ENCODE peak calls at places on chromosome 11, in five cellular contexts. M, Z, O, X and D are unnamed samples.

GRCh38 chr11:120133216-120134105 is 4.5 kb downstream of the TRIM29 start:
- DNase-seq in M (no peak), Z (no peak), O (no peak), X (no peak), D (no peak)

GRCh38 chr11:111565111-111565720 is 24.7 kb downstream of the LAYN start:
- DNase-seq in M (peak), Z (peak), O (peak), X (peak), D (peak)

GRCh38 chr11:34501500-34501899 is 12.1 kb downstream of the ELF5 start:
- DNase-seq in M (no peak), Z (no peak), O (no peak), X (no peak), D (no peak)

GRCh38 chr11:92978226-92979111 is 9.0 kb downstream of the MTNR1B start:
- DNase-seq in M (no peak), Z (no peak), O (no peak), X (no peak), D (no peak)

GRCh38 chr11:34505874-34506273 is 7.7 kb downstream of the ELF5 start:
- DNase-seq in M (no peak), Z (no peak), O (no peak), X (no peak), D (no peak)

GRCh38 chr11:69958308-69958707 is 119.8 kb upstream of the ANO1 start:
- DNase-seq in M (no peak), Z (no peak), O (no peak), X (no peak), D (no peak)

GRCh38 chr11:11400635-11401232 is 47.7 kb upstream of the CSNK2A3 start:
- DNase-seq in M (no peak), Z (no peak), O (no peak), X (no peak), D (no peak)

GRCh38 chr11:118778898-118779297 is 12.1 kb downstream of the DDX6 start:
- DNase-seq in M (no peak), Z (no peak), O (no peak), X (no peak), D (no peak)

GRCh38 chr11:105741488-105742020 is 131.7 kb downstream of the GRIA4 start:
- DNase-seq in M (no peak), Z (no peak), O (no peak), X (no peak), D (no peak)

GRCh38 chr11:3088806-3089205 is 31.6 kb upstream of the CARS1 start:
- DNase-seq in M (no peak), Z (no peak), O (no peak), X (no peak), D (no peak)

GRCh38 chr11:88175707-88176066 is 444 bp upstream of the RAB38 start:
- DNase-seq in M (no peak), Z (no peak), O (no peak), X (peak), D (no peak)

GRCh38 chr11:69435161-69435990 is 46.1 kb upstream of the LINC01488 start:
- DNase-seq in M (no peak), Z (no peak), O (no peak), X (peak), D (no peak)

GRCh38 chr11:14323118-14323676 is 35.8 kb downstream of the RRAS2 start:
- DNase-seq in M (no peak), Z (no peak), O (no peak), X (no peak), D (no peak)

GRCh38 chr11:19770277-19770676 is 57.6 kb downstream of the NAV2 start:
- DNase-seq in M (no peak), Z (no peak), O (no peak), X (no peak), D (no peak)

GRCh38 chr11:126482586-126483108 is 127.2 kb downstream of the ST3GAL4 start:
- DNase-seq in M (no peak), Z (no peak), O (no peak), X (no peak), D (no peak)

GRCh38 chr11:126480015-126480409 is 124.5 kb downstream of the ST3GAL4 start:
- DNase-seq in M (no peak), Z (no peak), O (no peak), X (no peak), D (no peak)

GRCh38 chr11:126479178-126479930 is 123.9 kb downstream of the ST3GAL4 start:
- DNase-seq in M (no peak), Z (no peak), O (no peak), X (no peak), D (no peak)

GRCh38 chr11:126480410-126481302 is 125.2 kb downstream of the ST3GAL4 start:
- DNase-seq in M (peak), Z (peak), O (peak), X (peak), D (peak)

DNA sequence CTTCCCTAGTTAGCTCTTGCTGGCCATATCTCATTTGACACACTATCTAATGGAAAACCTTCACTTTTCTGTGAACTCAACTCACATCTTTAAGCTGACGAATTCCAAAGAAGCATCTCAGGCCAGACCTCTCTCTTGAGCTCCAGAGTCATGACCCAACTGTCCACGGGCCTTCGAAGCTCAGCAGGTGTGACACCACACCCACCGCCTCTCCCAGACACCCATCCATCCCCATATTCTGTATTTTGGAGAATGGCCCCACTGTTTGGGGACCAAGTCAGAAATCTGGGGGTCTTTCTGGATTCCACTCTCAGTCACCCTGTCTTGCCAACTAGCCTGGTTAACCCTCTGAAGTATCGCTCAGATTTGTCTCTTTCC is 125.8 kb downstream of the ST3GAL4 start:
- DNase-seq in M (no peak), Z (no peak), O (no peak), X (no peak), D (no peak)
- TF ChIP-seq CTCF in M (no peak), Z (no peak), O (no peak), X (no peak), D (no peak)

GRCh38 chr11:61738776-61739175 is 13.7 kb upstream of the MYRF start:
- DNase-seq in M (no peak), Z (no peak), O (no peak), X (no peak), D (no peak)

GRCh38 chr11:61737636-61738386 is 14.6 kb upstream of the MYRF start:
- DNase-seq in M (no peak), Z (no peak), O (no peak), X (no peak), D (no peak)

GRCh38 chr11:61736310-61736709 is 16.1 kb upstream of the MYRF start:
- DNase-seq in M (no peak), Z (no peak), O (no peak), X (no peak), D (no peak)

GRCh38 chr11:61735391-61735790 is 17.0 kb upstream of the MYRF start:
- DNase-seq in M (no peak), Z (no peak), O (no peak), X (no peak), D (no peak)

DNA sequence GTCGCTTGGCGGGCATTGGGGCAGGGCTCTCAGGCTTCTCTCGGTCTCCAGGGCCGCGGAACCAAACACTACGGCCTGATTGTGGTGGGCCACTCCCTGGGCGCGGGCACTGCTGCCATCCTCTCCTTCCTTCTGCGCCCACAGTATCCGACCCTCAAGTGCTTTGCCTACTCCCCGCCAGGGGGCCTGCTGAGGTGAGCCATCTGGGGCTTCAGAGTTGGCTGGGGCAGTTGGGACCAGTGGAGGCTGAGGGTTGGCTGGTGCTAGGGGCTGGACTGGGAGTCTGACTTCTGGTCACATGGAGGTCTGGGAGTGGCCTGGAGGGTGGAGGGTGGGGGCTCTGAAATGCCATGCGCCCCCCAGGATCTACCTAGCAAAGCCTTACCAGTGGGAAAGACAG is 15.3 kb upstream of the MYRF start:
- DNase-seq in M (no peak), Z (no peak), O (no peak), X (no peak), D (no peak)
- TF ChIP-seq CTCF in M (no peak), Z (no peak), O (no peak), X (no peak), D (no peak)

DNA sequence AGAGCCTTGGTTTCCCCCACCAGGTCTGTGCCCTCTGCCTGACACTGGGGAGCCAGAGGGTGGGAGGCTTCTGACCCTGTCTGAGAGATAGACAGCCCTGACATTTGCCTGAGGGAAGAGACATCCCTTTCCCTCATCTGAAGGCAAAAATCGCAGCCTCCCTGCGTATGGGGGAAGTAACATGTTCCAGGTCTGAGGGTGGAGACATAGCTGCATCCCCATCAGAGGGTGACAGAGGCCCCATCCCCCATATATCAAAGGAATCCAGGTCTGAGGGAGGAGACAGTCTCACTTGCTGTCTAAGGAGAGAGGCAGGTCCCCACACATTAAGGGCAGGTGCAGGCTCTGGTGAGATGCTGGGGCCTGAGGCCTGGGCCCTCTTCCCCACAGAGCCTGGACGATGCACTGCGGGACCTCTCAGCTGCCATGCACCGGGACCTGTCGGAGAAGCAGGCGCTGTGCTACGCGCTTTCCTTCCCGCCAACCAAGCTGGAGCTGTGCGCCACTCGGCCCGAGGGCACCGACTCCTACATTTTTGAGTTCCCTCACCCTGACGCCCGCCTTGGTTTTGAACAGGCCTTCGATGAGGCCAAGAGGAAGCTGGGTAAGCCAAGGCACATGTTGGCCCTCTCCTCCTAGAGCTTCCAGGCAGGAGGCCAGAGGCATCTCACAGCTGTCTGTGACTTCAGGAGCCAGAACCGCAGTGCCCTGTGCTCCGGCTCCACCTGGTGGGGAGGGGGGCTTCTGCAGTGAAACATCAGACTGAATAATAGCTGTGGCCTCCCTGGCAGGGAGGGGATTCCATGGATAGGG is 16.1 kb upstream of the RELT start:
- DNase-seq in M (peak), Z (no peak), O (peak), X (peak), D (no peak)
- TF ChIP-seq CTCF in M (peak), Z (no peak), O (peak), X (peak), D (peak)

GRCh38 chr11:68258363-68258765 is 13.4 kb downstream of the C11orf24 start:
- DNase-seq in M (no peak), Z (peak), O (no peak), X (no peak), D (no peak)

GRCh38 chr11:68259122-68259959 is 12.4 kb downstream of the C11orf24 start:
- DNase-seq in M (no peak), Z (no peak), O (no peak), X (no peak), D (no peak)

GRCh38 chr11:68255526-68255925 is 16.2 kb downstream of the C11orf24 start:
- DNase-seq in M (no peak), Z (peak), O (no peak), X (no peak), D (no peak)

GRCh38 chr11:68256331-68256741 is 15.4 kb downstream of the C11orf24 start:
- DNase-seq in M (no peak), Z (peak), O (no peak), X (peak), D (no peak)

DNA sequence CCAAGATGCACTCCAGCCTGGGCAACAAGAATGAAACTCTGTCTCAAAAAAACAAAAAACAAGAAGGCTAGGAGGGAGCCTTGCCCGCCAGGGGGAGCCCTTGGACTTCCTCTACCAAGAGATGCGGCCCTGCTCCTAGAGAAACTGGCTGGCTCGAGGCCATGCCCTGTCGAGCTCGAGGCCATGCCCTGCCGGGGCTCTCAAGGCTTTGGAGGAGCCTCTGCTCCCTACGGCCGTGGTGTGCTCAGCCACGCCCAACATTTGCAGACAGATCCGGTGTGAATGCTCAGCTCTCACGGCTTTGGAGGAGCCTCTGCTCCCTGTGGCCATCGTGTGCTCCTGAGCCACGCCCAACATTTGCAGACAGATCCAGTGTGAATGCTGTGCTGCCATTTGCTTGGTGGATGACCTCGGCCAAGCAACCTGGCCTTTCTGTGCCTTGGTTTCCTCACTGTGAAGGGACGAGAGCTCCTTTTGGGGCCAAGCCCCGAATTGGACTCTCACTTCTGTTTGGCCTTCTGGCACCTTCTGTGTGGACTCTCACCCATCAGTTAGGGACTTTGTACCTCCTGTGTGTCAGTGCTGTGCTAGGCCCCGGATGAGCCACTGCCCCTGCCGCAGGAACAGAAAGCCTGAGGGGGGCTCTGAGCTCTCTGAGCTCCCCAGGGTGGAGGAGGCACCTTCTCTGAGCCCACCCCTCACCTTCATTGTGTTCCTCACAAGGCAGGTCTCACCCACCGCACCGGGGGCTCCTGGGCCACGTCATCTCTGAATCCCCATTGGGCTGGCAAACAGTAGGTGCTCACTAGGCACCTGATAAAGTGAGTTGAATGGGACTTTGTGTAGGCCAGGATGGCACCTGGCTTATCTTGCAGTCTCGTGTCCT is 14.1 kb downstream of the C11orf24 start:
- DNase-seq in M (peak), Z (peak), O (peak), X (peak), D (peak)
- TF ChIP-seq CTCF in M (peak), Z (peak), O (peak), X (peak), D (peak)

DNA sequence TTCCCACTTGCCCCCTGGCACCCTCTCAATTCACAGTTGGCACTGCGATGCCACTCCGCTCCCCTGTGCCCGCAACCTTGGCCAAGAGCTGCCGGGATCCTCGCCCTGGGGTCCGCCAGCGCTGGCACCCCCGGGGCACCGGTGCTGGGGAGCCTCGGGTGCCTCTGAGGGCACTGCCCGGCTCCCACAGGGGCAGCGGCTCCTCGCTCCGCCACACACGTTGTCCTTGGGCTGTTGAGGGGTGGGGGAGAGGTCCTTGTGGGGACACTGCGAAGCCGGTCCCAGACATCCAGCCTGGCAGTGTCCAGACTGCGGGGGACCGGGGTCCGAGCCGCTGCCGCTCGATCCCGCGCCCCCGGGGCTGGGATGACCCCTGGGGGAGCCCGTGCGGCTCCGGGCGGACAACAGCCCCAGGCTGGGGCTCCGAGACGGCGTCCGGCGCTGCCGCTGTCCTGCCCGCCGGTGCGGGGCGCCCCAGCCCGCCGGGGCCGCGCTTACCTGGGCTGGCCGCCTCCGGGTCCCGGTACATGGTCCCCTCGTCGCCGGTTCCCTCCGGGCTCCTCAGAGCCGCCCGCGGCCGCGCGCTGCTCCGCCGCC is 486 bp downstream of the SYT7 start:
- DNase-seq in M (no peak), Z (peak), O (peak), X (no peak), D (no peak)
- TF ChIP-seq CTCF in M (no peak), Z (no peak), O (no peak), X (no peak), D (peak)

DNA sequence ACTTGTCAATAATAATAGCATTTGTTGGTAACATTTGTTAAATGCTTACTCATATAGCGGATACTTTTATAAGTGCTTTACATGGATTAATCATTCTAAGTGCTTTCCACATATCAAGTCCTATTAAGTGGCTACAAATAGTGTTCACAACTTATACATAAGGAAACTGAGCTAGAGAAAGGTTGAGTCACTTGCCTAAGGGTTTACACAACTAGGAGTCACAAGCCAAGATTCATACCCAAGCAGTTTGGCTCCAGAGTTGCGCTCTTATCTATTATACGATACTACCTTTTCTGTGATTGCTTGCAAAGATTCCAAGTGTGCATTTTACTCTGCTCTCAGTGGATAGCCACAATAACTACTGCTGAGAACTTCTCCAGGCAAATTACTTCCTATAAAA is 215.9 kb upstream of the CCDC90B start:
- DNase-seq in M (no peak), Z (no peak), O (no peak), X (no peak), D (no peak)
- TF ChIP-seq CTCF in M (no peak), Z (no peak), O (no peak), X (no peak), D (no peak)

GRCh38 chr11:122059565-122059964 is 56.5 kb downstream of the BLID start:
- DNase-seq in M (no peak), Z (no peak), O (no peak), X (no peak), D (no peak)
- TF ChIP-seq CTCF in M (no peak), Z (no peak), O (no peak), X (no peak), D (no peak)

GRCh38 chr11:44595964-44596381 is 30.5 kb downstream of the CD82 start:
- DNase-seq in M (no peak), Z (peak), O (no peak), X (no peak), D (no peak)
- TF ChIP-seq CTCF in M (no peak), Z (no peak), O (no peak), X (no peak), D (no peak)

GRCh38 chr11:131025020-131025419 is 108.7 kb upstream of the SNX19 start:
- DNase-seq in M (no peak), Z (no peak), O (peak), X (peak), D (no peak)
- TF ChIP-seq CTCF in M (no peak), Z (no peak), O (peak), X (peak), D (peak)